ENCODE peak calls at places on chromosome 18, in nine cellular contexts. One of them, this sample, is unnamed.

GRCh38 chr18:6487968-6488367 is 73.3 kb upstream of the L3MBTL4 start:
- DNase-seq in stomach: no peak
- DNase-seq in heart left ventricle: no peak
- DNase-seq in psoas muscle: no peak
- DNase-seq in colonic mucosa: no peak
- DNase-seq in thyroid gland: no peak
- DNase-seq in tibial nerve: no peak
- DNase-seq in upper lobe of left lung: no peak
- DNase-seq in A549: no peak
- DNase-seq in this sample: no peak

GRCh38 chr18:53629356-53629755 is 595.1 kb downstream of the MBD2 start:
- DNase-seq in psoas muscle: no peak
- DNase-seq in tibial nerve: no peak
- DNase-seq in stomach: no peak
- DNase-seq in thyroid gland: no peak
- DNase-seq in colonic mucosa: no peak
- DNase-seq in upper lobe of left lung: no peak
- DNase-seq in A549: no peak
- DNase-seq in heart left ventricle: no peak
- DNase-seq in this sample: no peak

GRCh38 chr18:24322594-24323136 is 75.0 kb downstream of the OSBPL1A start:
- DNase-seq in heart left ventricle: no peak
- DNase-seq in thyroid gland: no peak
- DNase-seq in upper lobe of left lung: no peak
- DNase-seq in tibial nerve: no peak
- DNase-seq in A549: no peak
- DNase-seq in psoas muscle: no peak
- DNase-seq in stomach: no peak
- DNase-seq in colonic mucosa: no peak
- DNase-seq in this sample: no peak

GRCh38 chr18:28657836-28658410 is 481.0 kb upstream of the CDH2 start:
- DNase-seq in colonic mucosa: no peak
- DNase-seq in A549: no peak
- DNase-seq in thyroid gland: no peak
- DNase-seq in heart left ventricle: no peak
- DNase-seq in stomach: no peak
- DNase-seq in upper lobe of left lung: no peak
- DNase-seq in psoas muscle: no peak
- DNase-seq in tibial nerve: no peak
- DNase-seq in this sample: no peak

GRCh38 chr18:22609642-22610041 is 191.9 kb upstream of the CTAGE1 start:
- DNase-seq in A549: peak; percentile 27
- DNase-seq in psoas muscle: peak; percentile 25
- DNase-seq in heart left ventricle: peak; percentile 77
- DNase-seq in thyroid gland: peak; percentile 10
- DNase-seq in upper lobe of left lung: peak; percentile 26
- DNase-seq in stomach: peak; percentile 66
- DNase-seq in colonic mucosa: peak; percentile 57
- DNase-seq in tibial nerve: no peak
- DNase-seq in this sample: peak; percentile 61

GRCh38 chr18:32454667-32455066 is 16.0 kb downstream of the GAREM1 start:
- DNase-seq in psoas muscle: no peak
- DNase-seq in stomach: no peak
- DNase-seq in A549: no peak
- DNase-seq in upper lobe of left lung: no peak
- DNase-seq in heart left ventricle: no peak
- DNase-seq in thyroid gland: no peak
- DNase-seq in tibial nerve: no peak
- DNase-seq in colonic mucosa: no peak
- DNase-seq in this sample: no peak

GRCh38 chr18:56374005-56374655 is 264.3 kb downstream of the TXNL1 start:
- DNase-seq in stomach: no peak
- DNase-seq in tibial nerve: no peak
- DNase-seq in thyroid gland: no peak
- DNase-seq in heart left ventricle: no peak
- DNase-seq in upper lobe of left lung: no peak
- DNase-seq in colonic mucosa: no peak
- DNase-seq in psoas muscle: no peak
- DNase-seq in A549: peak; percentile 3
- DNase-seq in this sample: no peak

GRCh38 chr18:39039828-39040227 is 1474.2 kb upstream of the CELF4 start:
- DNase-seq in tibial nerve: no peak
- DNase-seq in stomach: no peak
- DNase-seq in colonic mucosa: no peak
- DNase-seq in thyroid gland: no peak
- DNase-seq in heart left ventricle: no peak
- DNase-seq in psoas muscle: no peak
- DNase-seq in A549: no peak
- DNase-seq in upper lobe of left lung: no peak
- DNase-seq in this sample: no peak

GRCh38 chr18:29172151-29173015 is 995.5 kb upstream of the CDH2 start:
- DNase-seq in colonic mucosa: no peak
- DNase-seq in stomach: no peak
- DNase-seq in thyroid gland: no peak
- DNase-seq in A549: no peak
- DNase-seq in psoas muscle: no peak
- DNase-seq in upper lobe of left lung: no peak
- DNase-seq in heart left ventricle: no peak
- DNase-seq in tibial nerve: no peak
- DNase-seq in this sample: no peak

GRCh38 chr18:25230658-25231326 is 121.2 kb downstream of the ZNF521 start:
- DNase-seq in thyroid gland: peak; percentile 58
- DNase-seq in A549: no peak
- DNase-seq in heart left ventricle: peak; percentile 82
- DNase-seq in tibial nerve: peak; percentile 65
- DNase-seq in stomach: peak; percentile 60
- DNase-seq in upper lobe of left lung: peak; percentile 75
- DNase-seq in psoas muscle: peak; percentile 76
- DNase-seq in colonic mucosa: peak; percentile 46
- DNase-seq in this sample: peak; percentile 47

GRCh38 chr18:9968081-9968848 is 54.4 kb downstream of the VAPA start:
- DNase-seq in upper lobe of left lung: no peak
- DNase-seq in heart left ventricle: no peak
- DNase-seq in psoas muscle: no peak
- DNase-seq in thyroid gland: no peak
- DNase-seq in tibial nerve: no peak
- DNase-seq in A549: no peak
- DNase-seq in stomach: no peak
- DNase-seq in colonic mucosa: no peak
- DNase-seq in this sample: no peak

GRCh38 chr18:46320928-46321855 is 217.0 kb downstream of the HAUS1 start:
- DNase-seq in A549: no peak
- DNase-seq in heart left ventricle: no peak
- DNase-seq in stomach: no peak
- DNase-seq in tibial nerve: no peak
- DNase-seq in psoas muscle: no peak
- DNase-seq in upper lobe of left lung: no peak
- DNase-seq in thyroid gland: no peak
- DNase-seq in colonic mucosa: no peak
- DNase-seq in this sample: no peak

GRCh38 chr18:24923138-24923537 is 428.8 kb downstream of the ZNF521 start:
- DNase-seq in upper lobe of left lung: no peak
- DNase-seq in tibial nerve: no peak
- DNase-seq in A549: no peak
- DNase-seq in thyroid gland: no peak
- DNase-seq in stomach: no peak
- DNase-seq in heart left ventricle: no peak
- DNase-seq in psoas muscle: no peak
- DNase-seq in colonic mucosa: no peak
- DNase-seq in this sample: no peak

GRCh38 chr18:75828379-75828778 is 400.9 kb upstream of the SMIM21 start:
- DNase-seq in tibial nerve: no peak
- DNase-seq in thyroid gland: no peak
- DNase-seq in heart left ventricle: no peak
- DNase-seq in stomach: no peak
- DNase-seq in colonic mucosa: no peak
- DNase-seq in upper lobe of left lung: no peak
- DNase-seq in A549: no peak
- DNase-seq in psoas muscle: no peak
- DNase-seq in this sample: no peak

DNA sequence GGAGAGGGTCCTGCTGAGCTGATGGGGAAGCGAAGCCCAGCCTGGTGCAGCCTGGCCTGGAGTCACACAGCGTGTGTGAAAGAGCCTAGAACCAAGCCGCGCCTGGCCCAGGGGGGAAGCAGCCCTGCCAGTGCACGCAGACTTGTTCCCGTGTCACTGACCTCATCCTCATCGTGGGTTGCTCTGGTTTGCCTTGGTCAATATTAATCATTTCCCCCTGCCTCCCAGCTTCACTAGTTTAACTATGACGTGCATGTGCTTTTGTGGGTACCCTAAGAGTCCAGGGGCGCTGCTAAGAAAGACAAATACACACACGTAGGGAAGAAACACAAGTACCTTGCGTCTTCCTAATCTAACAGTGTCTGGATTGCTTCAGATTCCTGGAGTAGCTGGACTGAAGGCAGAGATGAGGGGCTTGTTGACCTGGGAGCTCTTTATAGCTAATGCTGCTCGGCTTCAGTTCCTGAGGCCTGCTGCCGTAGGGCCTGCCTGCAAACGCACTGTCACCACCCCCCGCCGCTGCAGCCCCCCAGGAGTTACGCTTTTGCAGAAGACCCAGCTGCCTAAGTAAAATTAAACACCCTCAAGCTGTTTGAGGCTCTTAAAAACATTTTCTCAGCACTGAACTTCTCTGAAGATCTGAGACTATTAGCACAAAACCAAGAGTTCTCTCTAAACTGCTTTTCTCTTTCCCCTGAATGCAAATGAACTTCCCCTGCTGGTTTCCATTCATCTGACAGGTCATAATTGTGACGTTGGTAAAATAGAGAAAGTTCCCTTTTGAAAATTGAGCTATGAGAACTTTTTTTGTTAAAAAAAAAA is 159.2 kb downstream of the FAM210A start:
- DNase-seq in psoas muscle: peak; percentile 44
- DNase-seq in thyroid gland: no peak
- DNase-seq in heart left ventricle: peak; percentile 56
- DNase-seq in A549: no peak
- DNase-seq in upper lobe of left lung: peak; percentile 73
- DNase-seq in colonic mucosa: no peak
- DNase-seq in tibial nerve: no peak
- DNase-seq in stomach: no peak
- DNase-seq in this sample: no peak
- H3K4me1 ChIP-seq in psoas muscle: peaks cover 20% of the 10 kb centered on the region
- H3K4me1 ChIP-seq in thyroid gland: peaks cover 33% of the 10 kb centered on the region
- H3K4me1 ChIP-seq in heart left ventricle: no peaks in the 10 kb centered on the region
- H3K4me1 ChIP-seq in A549: no peaks in the 10 kb centered on the region
- H3K4me1 ChIP-seq in upper lobe of left lung: peaks cover 16% of the 10 kb centered on the region
- H3K4me1 ChIP-seq in colonic mucosa: peaks cover 3% of the 10 kb centered on the region
- H3K4me1 ChIP-seq in tibial nerve: peaks cover 44% of the 10 kb centered on the region
- H3K4me1 ChIP-seq in stomach: no peaks in the 10 kb centered on the region
- H3K4me1 ChIP-seq in this sample: no peaks in the 10 kb centered on the region

GRCh38 chr18:11494093-11494492 is 115.3 kb upstream of the SLC35G4 start:
- DNase-seq in psoas muscle: no peak
- DNase-seq in upper lobe of left lung: no peak
- DNase-seq in A549: no peak
- DNase-seq in thyroid gland: no peak
- DNase-seq in tibial nerve: no peak
- DNase-seq in stomach: no peak
- DNase-seq in colonic mucosa: no peak
- DNase-seq in heart left ventricle: no peak
- DNase-seq in this sample: no peak

GRCh38 chr18:11495441-11495840 is 114.0 kb upstream of the SLC35G4 start:
- DNase-seq in stomach: no peak
- DNase-seq in upper lobe of left lung: no peak
- DNase-seq in heart left ventricle: no peak
- DNase-seq in tibial nerve: no peak
- DNase-seq in psoas muscle: no peak
- DNase-seq in colonic mucosa: no peak
- DNase-seq in A549: no peak
- DNase-seq in thyroid gland: no peak
- DNase-seq in this sample: no peak

GRCh38 chr18:11498821-11499220 is 110.6 kb upstream of the SLC35G4 start:
- DNase-seq in A549: no peak
- DNase-seq in tibial nerve: no peak
- DNase-seq in stomach: no peak
- DNase-seq in thyroid gland: no peak
- DNase-seq in psoas muscle: no peak
- DNase-seq in upper lobe of left lung: no peak
- DNase-seq in colonic mucosa: no peak
- DNase-seq in heart left ventricle: no peak
- DNase-seq in this sample: no peak

GRCh38 chr18:11497585-11497984 is 111.8 kb upstream of the SLC35G4 start:
- DNase-seq in heart left ventricle: peak; percentile 39
- DNase-seq in tibial nerve: no peak
- DNase-seq in A549: no peak
- DNase-seq in stomach: no peak
- DNase-seq in psoas muscle: peak; percentile 30
- DNase-seq in colonic mucosa: no peak
- DNase-seq in thyroid gland: no peak
- DNase-seq in upper lobe of left lung: no peak
- DNase-seq in this sample: no peak

GRCh38 chr18:11496561-11497172 is 112.7 kb upstream of the SLC35G4 start:
- DNase-seq in tibial nerve: no peak
- DNase-seq in colonic mucosa: no peak
- DNase-seq in A549: no peak
- DNase-seq in thyroid gland: no peak
- DNase-seq in stomach: no peak
- DNase-seq in psoas muscle: no peak
- DNase-seq in heart left ventricle: peak; percentile 29
- DNase-seq in upper lobe of left lung: no peak
- DNase-seq in this sample: no peak
- TF ChIP-seq CTCF in tibial nerve: no peak
- TF ChIP-seq CTCF in colonic mucosa: no peak
- TF ChIP-seq CTCF in A549: no peak
- TF ChIP-seq CTCF in thyroid gland: no peak
- TF ChIP-seq CTCF in stomach: no peak
- TF ChIP-seq CTCF in psoas muscle: no peak
- TF ChIP-seq CTCF in heart left ventricle: no peak
- TF ChIP-seq CTCF in upper lobe of left lung: no peak
- TF ChIP-seq CTCF in this sample: no peak

GRCh38 chr18:71850602-71851001 is 693.5 kb downstream of the CBLN2 start:
- DNase-seq in upper lobe of left lung: no peak
- DNase-seq in colonic mucosa: no peak
- DNase-seq in tibial nerve: no peak
- DNase-seq in thyroid gland: no peak
- DNase-seq in A549: no peak
- DNase-seq in psoas muscle: no peak
- DNase-seq in heart left ventricle: no peak
- DNase-seq in stomach: no peak
- DNase-seq in this sample: no peak
- H3K9me3 ChIP-seq in upper lobe of left lung: no peaks in the 10 kb centered on the region
- H3K9me3 ChIP-seq in colonic mucosa: no peaks in the 10 kb centered on the region
- H3K9me3 ChIP-seq in tibial nerve: peaks cover 4% of the 10 kb centered on the region
- H3K9me3 ChIP-seq in thyroid gland: no peaks in the 10 kb centered on the region
- H3K9me3 ChIP-seq in A549: no peaks in the 10 kb centered on the region
- H3K9me3 ChIP-seq in psoas muscle: no peaks in the 10 kb centered on the region
- H3K9me3 ChIP-seq in heart left ventricle: no peaks in the 10 kb centered on the region
- H3K9me3 ChIP-seq in stomach: peaks cover 12% of the 10 kb centered on the region
- H3K9me3 ChIP-seq in this sample: peaks cover 19% of the 10 kb centered on the region

DNA sequence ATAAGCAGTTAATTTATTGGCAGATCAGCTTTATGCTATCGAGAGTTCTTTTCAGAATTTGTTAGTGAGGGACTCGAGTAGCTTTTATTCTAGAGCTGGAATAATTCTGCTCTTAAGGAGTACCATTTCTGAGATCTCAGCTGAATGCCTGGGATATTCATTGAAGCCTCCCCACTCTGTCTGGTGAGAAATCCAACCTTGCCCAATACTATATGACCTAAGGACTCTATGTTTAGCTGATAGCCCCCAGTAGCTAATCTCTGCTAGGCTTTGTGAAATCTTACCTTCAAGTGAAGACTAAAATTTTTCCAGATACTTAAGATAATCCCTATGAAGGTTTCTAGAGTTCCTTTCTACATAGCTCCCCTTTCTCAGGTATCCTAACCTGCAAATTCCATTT is 261.4 kb downstream of the SETBP1 start:
- DNase-seq in upper lobe of left lung: no peak
- DNase-seq in psoas muscle: no peak
- DNase-seq in tibial nerve: no peak
- DNase-seq in colonic mucosa: no peak
- DNase-seq in A549: no peak
- DNase-seq in heart left ventricle: no peak
- DNase-seq in thyroid gland: no peak
- DNase-seq in stomach: no peak
- DNase-seq in this sample: no peak
- H3K4me1 ChIP-seq in upper lobe of left lung: peaks cover 4% of the 10 kb centered on the region
- H3K4me1 ChIP-seq in psoas muscle: peaks cover 44% of the 10 kb centered on the region
- H3K4me1 ChIP-seq in tibial nerve: no peaks in the 10 kb centered on the region
- H3K4me1 ChIP-seq in colonic mucosa: peaks cover 3% of the 10 kb centered on the region
- H3K4me1 ChIP-seq in A549: no peaks in the 10 kb centered on the region
- H3K4me1 ChIP-seq in heart left ventricle: no peaks in the 10 kb centered on the region
- H3K4me1 ChIP-seq in thyroid gland: peaks cover 27% of the 10 kb centered on the region
- H3K4me1 ChIP-seq in stomach: peaks cover 6% of the 10 kb centered on the region
- H3K4me1 ChIP-seq in this sample: peaks cover 12% of the 10 kb centered on the region